ENCODE peak calls at places on chromosomes 6 and 20, in six cellular contexts. R is body of pancreas, H is pancreas, X is psoas muscle, D is Karpas-422, U is H9. C is an unnamed sample. For H3K27me3, the result is how much of the 10 kb centered on the place peaks cover.

GRCh38 chr6:148247386-148248063 is 95.1 kb upstream of the SASH1 start:
- DNase-seq in R (no peak), H (no peak), X (no peak), D (no peak), U (no peak), C (no peak)

GRCh38 chr6:127554435-127555006 is 22.5 kb upstream of the C6orf58 start:
- DNase-seq in R (peak), H (peak), X (no peak), D (peak), U (peak), C (no peak)

GRCh38 chr6:82331031-82331773 is 32.4 kb upstream of the TPBG start:
- DNase-seq in R (no peak), H (no peak), X (no peak), D (no peak), U (peak), C (no peak)

GRCh38 chr6:170122676-170123075 is 168.2 kb downstream of the DLL1 start:
- DNase-seq in R (no peak), H (no peak), X (no peak), D (no peak), U (no peak), C (no peak)

GRCh38 chr6:129859524-129859923 is 1.6 kb downstream of the TMEM244 start:
- DNase-seq in R (no peak), H (no peak), X (no peak), D (no peak), U (no peak), C (no peak)

GRCh38 chr20:25541676-25542075 is 43.7 kb downstream of the NINL start:
- DNase-seq in R (no peak), H (no peak), X (no peak), D (peak), U (no peak), C (no peak)

GRCh38 chr6:137571854-137572253 is 77.7 kb upstream of the OLIG3 start:
- DNase-seq in R (peak), H (peak), X (no peak), D (peak), U (peak), C (no peak)

GRCh38 chr6:31660224-31660997 is at the start of gene C6orf47:
- DNase-seq in R (peak), H (peak), X (peak), D (peak), U (peak), C (peak)

GRCh38 chr6:37634238-37634826 is 63.4 kb downstream of the MDGA1 start:
- DNase-seq in R (no peak), H (no peak), X (peak), D (no peak), U (no peak), C (no peak)

GRCh38 chr20:1876975-1877603 is 18.1 kb upstream of the SIRPA start:
- DNase-seq in R (no peak), H (no peak), X (peak), D (peak), U (no peak), C (no peak)

GRCh38 chr20:57265649-57266250 is 691 bp downstream of the BMP7 start:
- DNase-seq in R (no peak), H (no peak), X (no peak), D (no peak), U (peak), C (no peak)

GRCh38 chr6:117601811-117602150 is 530 bp downstream of the GOPC start:
- DNase-seq in R (no peak), H (no peak), X (no peak), D (peak), U (no peak), C (peak)

GRCh38 chr6:62283828-62284411 is 2.1 kb downstream of the KHDRBS2 start:
- DNase-seq in R (no peak), H (no peak), X (no peak), D (peak), U (no peak), C (no peak)

GRCh38 chr20:6240059-6240458 is 117.2 kb upstream of the FERMT1 start:
- DNase-seq in R (no peak), H (no peak), X (no peak), D (no peak), U (no peak), C (no peak)

GRCh38 chr20:58144071-58144470 is 84.4 kb downstream of the ANKRD60 start:
- DNase-seq in R (no peak), H (no peak), X (no peak), D (no peak), U (no peak), C (no peak)

GRCh38 chr20:63625771-63626423 is 1.0 kb downstream of the GMEB2 start:
- DNase-seq in R (peak), H (peak), X (no peak), D (peak), U (no peak), C (no peak)

GRCh38 chr6:219641-220198 is 72.6 kb upstream of the DUSP22 start:
- DNase-seq in R (peak), H (no peak), X (peak), D (peak), U (peak), C (no peak)

GRCh38 chr20:11810316-11811130 is 107.2 kb upstream of the BTBD3 start:
- DNase-seq in R (no peak), H (no peak), X (no peak), D (no peak), U (no peak), C (no peak)

GRCh38 chr20:53642196-53643030 is 48.8 kb upstream of the ZNF217 start:
- DNase-seq in R (peak), H (peak), X (no peak), D (no peak), U (no peak), C (no peak)

GRCh38 chr6:11425431-11425871 is 112.1 kb upstream of the TMEM170B start:
- DNase-seq in R (no peak), H (no peak), X (no peak), D (no peak), U (no peak), C (no peak)

GRCh38 chr6:36697481-36697903 is at the start of gene RAB44:
- DNase-seq in R (no peak), H (peak), X (peak), D (no peak), U (peak), C (no peak)

GRCh38 chr20:43870484-43870883 is 44.2 kb upstream of the TOX2 start:
- DNase-seq in R (no peak), H (no peak), X (no peak), D (no peak), U (no peak), C (no peak)

GRCh38 chr20:3010985-3011723 is 32.3 kb upstream of the GNRH2 start:
- DNase-seq in R (no peak), H (no peak), X (no peak), D (no peak), U (no peak), C (no peak)

GRCh38 chr20:1877604-1878195 is 17.5 kb upstream of the SIRPA start:
- DNase-seq in R (no peak), H (no peak), X (peak), D (no peak), U (no peak), C (no peak)

GRCh38 chr20:23311932-23312331 is 38.7 kb upstream of the NXT1 start:
- DNase-seq in R (no peak), H (no peak), X (no peak), D (no peak), U (no peak), C (no peak)

GRCh38 chr6:17021539-17021889 is 80.3 kb upstream of the STMND1 start:
- DNase-seq in R (no peak), H (no peak), X (no peak), D (no peak), U (no peak), C (no peak)

GRCh38 chr20:41174782-41175181 is 37.4 kb downstream of the PLCG1 start:
- DNase-seq in R (no peak), H (no peak), X (peak), D (no peak), U (peak), C (no peak)

GRCh38 chr6:134081506-134081905 is 29.1 kb upstream of the SLC2A12 start:
- DNase-seq in R (no peak), H (no peak), X (no peak), D (no peak), U (no peak), C (no peak)

GRCh38 chr20:15011631-15012030 is 674.2 kb upstream of the FLRT3 start:
- DNase-seq in R (no peak), H (no peak), X (no peak), D (no peak), U (no peak), C (no peak)

GRCh38 chr6:88535296-88535695 is 369.1 kb upstream of the CNR1 start:
- DNase-seq in R (no peak), H (no peak), X (no peak), D (no peak), U (no peak), C (no peak)

GRCh38 chr6:87753131-87753685 is 51.2 kb upstream of the AKIRIN2 start:
- DNase-seq in R (no peak), H (no peak), X (no peak), D (no peak), U (no peak), C (no peak)

GRCh38 chr6:25476126-25476525 is 175.9 kb upstream of the SCGN start:
- DNase-seq in R (no peak), H (no peak), X (no peak), D (no peak), U (no peak), C (no peak)

GRCh38 chr20:63548992-63549391 is 1.4 kb upstream of the SRMS start:
- DNase-seq in R (no peak), H (no peak), X (no peak), D (no peak), U (no peak), C (no peak)

GRCh38 chr6:136333824-136334464 is 44.3 kb upstream of the BCLAF1 start:
- DNase-seq in R (no peak), H (no peak), X (no peak), D (no peak), U (no peak), C (no peak)

GRCh38 chr20:41984031-41984430 is 365.9 kb upstream of the CHD6 start:
- DNase-seq in R (no peak), H (no peak), X (no peak), D (no peak), U (no peak), C (no peak)

GRCh38 chr6:159312204-159312603 is 143.0 kb downstream of the FNDC1 start:
- DNase-seq in R (no peak), H (no peak), X (no peak), D (no peak), U (no peak), C (no peak)

GRCh38 chr6:100740439-100740838 is 140.7 kb downstream of the ASCC3 start:
- DNase-seq in R (no peak), H (no peak), X (no peak), D (no peak), U (no peak), C (no peak)

GRCh38 chr6:140897804-140898573 is 1234.7 kb upstream of the GJE1 start:
- DNase-seq in R (no peak), H (no peak), X (no peak), D (no peak), U (no peak), C (no peak)

GRCh38 chr20:51160011-51160410 is 137.1 kb upstream of the KCNG1 start:
- DNase-seq in R (no peak), H (no peak), X (no peak), D (peak), U (no peak), C (no peak)
- H3K27me3 ChIP-seq in R (under half), H (under half), X (under half), D (under half), U (under half), C (under half)

GRCh38 chr6:132548746-132549463 is 3.6 kb upstream of the TAAR8 start:
- DNase-seq in R (no peak), H (no peak), X (no peak), D (no peak), U (no peak), C (no peak)
- H3K27me3 ChIP-seq in R (under half), H (under half), X (under half), D (under half), U (under half), C (under half)

GRCh38 chr20:59163641-59164530 is at the start of gene ZNF831:
- DNase-seq in R (no peak), H (no peak), X (no peak), D (peak), U (no peak), C (no peak)
- H3K27me3 ChIP-seq in R (under half), H (under half), X (under half), D (under half), U (under half), C (under half)

GRCh38 chr6:13273931-13274706 is 54.2 kb downstream of the TBC1D7 start:
- DNase-seq in R (no peak), H (no peak), X (no peak), D (peak), U (no peak), C (no peak)
- H3K27me3 ChIP-seq in R (under half), H (under half), X (under half), D (under half), U (under half), C (under half)

GRCh38 chr6:50832912-50833311 is 14.2 kb downstream of the TFAP2B start:
- DNase-seq in R (no peak), H (no peak), X (no peak), D (no peak), U (no peak), C (no peak)
- H3K27me3 ChIP-seq in R (under half), H (under half), X (under half), D (under half), U (half or more), C (half or more)

DNA sequence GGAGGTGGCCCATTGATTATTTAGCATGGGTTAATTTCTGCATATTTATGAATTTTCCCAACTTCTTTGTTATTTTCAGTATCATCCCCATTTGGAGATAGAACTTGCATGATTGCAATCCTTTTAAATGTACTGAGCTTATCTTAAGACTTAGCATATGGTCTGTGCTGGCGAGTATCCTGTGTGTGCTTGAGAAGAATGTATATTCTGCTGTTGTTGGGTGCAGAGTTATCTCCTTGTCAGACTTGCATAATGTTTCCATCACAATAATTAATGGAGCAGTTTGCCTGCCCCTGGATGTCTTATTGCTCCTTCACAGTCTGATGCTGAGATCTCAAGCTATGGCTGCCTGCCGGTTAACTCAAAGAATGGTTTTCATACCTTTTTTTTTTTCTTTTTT is 112.6 kb downstream of the CDYL start:
- DNase-seq in R (no peak), H (no peak), X (no peak), D (no peak), U (no peak), C (no peak)
- H3K27me3 ChIP-seq in R (under half), H (under half), X (under half), D (under half), U (under half), C (under half)

GRCh38 chr6:34146021-34146782 is at the start of gene GRM4:
- DNase-seq in R (no peak), H (no peak), X (peak), D (no peak), U (peak), C (no peak)

GRCh38 chr6:34143884-34144580 is 1.9 kb downstream of the GRM4 start:
- DNase-seq in R (peak), H (no peak), X (peak), D (peak), U (peak), C (no peak)

GRCh38 chr6:34143196-34143883 is 2.5 kb downstream of the GRM4 start:
- DNase-seq in R (no peak), H (no peak), X (peak), D (no peak), U (no peak), C (no peak)

GRCh38 chr6:34145161-34146020 is 496 bp downstream of the GRM4 start:
- DNase-seq in R (peak), H (peak), X (peak), D (no peak), U (peak), C (peak)

DNA sequence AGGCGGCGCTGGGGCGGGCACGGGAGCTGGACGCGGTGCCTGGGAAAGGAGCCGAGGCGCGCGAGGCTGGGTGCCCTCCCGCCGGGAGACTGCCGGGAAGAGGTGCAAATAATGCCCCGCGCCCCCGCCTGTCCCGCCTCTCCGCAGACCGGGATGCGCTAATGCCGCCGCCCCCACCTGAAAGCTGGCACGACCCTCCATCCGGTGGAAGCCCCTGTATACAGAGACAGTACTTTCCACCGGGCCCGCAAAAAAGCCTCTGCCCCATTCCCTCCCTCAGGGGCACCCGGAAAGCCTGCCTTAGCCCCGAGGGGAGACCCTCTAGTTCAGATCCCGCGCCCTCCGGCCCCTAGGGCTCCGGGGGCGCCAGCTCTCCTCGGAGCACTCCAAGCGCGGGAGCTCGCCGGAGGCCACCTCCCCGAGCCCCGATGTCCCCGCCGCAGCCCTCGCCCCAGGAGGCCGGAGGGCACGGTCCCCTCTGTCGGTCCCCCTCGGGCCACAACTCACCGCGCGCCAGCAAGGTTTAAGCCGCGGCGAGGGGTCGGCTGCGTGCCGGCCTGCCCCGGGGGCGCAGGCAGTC is 1.2 kb downstream of the GRM4 start:
- DNase-seq in R (no peak), H (no peak), X (peak), D (no peak), U (peak), C (no peak)
- H3K27me3 ChIP-seq in R (under half), H (under half), X (under half), D (under half), U (under half), C (half or more)

GRCh38 chr20:45463709-45464108 is 5.8 kb upstream of the WFDC2 start:
- DNase-seq in R (no peak), H (no peak), X (no peak), D (no peak), U (no peak), C (no peak)
- H3K27me3 ChIP-seq in R (under half), H (under half), X (under half), D (under half), U (under half), C (under half)

DNA sequence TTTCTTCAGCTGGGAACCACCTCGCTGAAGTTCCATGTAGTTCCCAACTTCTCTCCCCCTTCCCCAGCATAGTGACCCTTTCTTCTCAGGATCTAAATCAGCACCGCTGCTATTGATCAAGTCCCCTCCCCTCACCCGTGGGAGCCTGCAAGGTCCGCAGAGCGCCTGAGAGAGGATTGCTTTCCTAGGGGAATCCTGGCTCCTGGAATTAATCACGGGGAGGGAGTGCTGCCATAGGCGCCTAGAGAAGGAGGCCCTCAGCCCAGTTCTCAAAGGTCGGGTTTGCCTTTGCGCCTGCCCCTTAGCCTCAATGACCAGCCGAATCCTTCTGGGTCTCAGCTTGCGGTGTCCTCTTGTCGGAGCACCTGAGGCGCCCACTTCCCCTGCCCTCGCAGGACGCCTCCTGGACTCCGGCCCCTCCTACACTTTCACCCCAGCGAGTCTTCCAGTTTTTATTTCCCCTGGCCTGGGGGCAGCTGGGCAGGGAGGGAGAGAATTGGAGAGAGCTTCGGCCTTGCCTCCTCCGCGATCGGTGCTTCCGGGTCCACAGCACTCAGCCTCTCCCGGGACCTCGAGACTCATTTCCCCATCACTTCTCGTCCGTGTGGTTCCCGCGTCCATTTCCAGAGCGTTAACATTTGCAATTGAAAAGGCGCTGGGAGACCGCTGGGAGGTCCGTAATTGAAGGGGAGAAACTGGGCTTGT is 3.1 kb upstream of the NKX2-2 start:
- DNase-seq in R (no peak), H (no peak), X (no peak), D (no peak), U (peak), C (no peak)
- H3K27me3 ChIP-seq in R (under half), H (under half), X (under half), D (under half), U (half or more), C (half or more)

DNA sequence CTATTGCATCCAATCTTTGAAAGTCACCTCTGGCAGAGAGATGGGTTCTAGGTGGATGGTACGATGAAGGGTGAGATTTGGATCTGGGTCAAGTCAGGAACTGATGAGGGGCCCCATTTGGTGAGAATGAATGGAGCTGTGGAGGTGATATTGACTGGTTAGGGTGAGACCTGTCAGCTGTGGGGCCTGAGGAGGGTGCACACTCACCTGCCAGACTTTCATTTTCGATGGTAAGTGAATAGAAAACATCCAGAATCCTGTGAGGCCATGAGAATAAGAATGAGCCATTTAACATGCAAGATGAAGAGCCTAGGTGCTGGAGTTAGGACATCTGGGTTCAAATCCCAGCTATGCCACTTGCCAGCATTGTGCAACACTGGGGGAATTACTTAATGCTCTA is 6.8 kb downstream of the SUN5 start:
- DNase-seq in R (no peak), H (no peak), X (no peak), D (no peak), U (no peak), C (no peak)
- H3K27me3 ChIP-seq in R (under half), H (under half), X (under half), D (under half), U (under half), C (under half)